ENCODE peak calls at places on chromosomes 2 and 18, in eight cellular contexts. C is anterior cingulate cortex, D is HT1080, A is NCI-H345, H is Caki2, E is GM13976, J is heart left ventricle, U is substantia nigra. N is an unnamed sample.

GRCh38 chr18:46152808-46153617 is 48.8 kb downstream of the HAUS1 start:
- DNase-seq in H (peak; percentile 86), E (no peak), A (no peak), U (no peak), D (no peak), J (no peak), C (no peak), N (peak; percentile 27)

GRCh38 chr18:21704603-21705364 is at the start of gene ABHD3:
- DNase-seq in H (peak; percentile 80), A (peak; percentile 92), E (peak; percentile 94), D (peak; percentile 83), C (peak; percentile 93), J (peak; percentile 95), U (peak; percentile 82), N (peak; percentile 83)

GRCh38 chr2:158120664-158121063 is 19.0 kb downstream of the UPP2 start:
- DNase-seq in H (no peak), A (no peak), J (no peak), C (no peak), E (no peak), U (no peak), D (no peak), N (no peak)

GRCh38 chr18:22346342-22346967 is 71.3 kb downstream of the CTAGE1 start:
- DNase-seq in C (no peak), U (no peak), H (no peak), J (peak; percentile 83), A (no peak), E (no peak), D (peak; percentile 42), N (peak; percentile 86)

GRCh38 chr18:54679318-54680149 is 88.5 kb downstream of the DYNAP start:
- DNase-seq in U (no peak), J (no peak), C (no peak), D (peak; percentile 86), E (peak; percentile 37), A (peak; percentile 0), H (peak; percentile 55), N (peak; percentile 87)

GRCh38 chr18:13253786-13254755 is 35.5 kb downstream of the LDLRAD4 start:
- DNase-seq in U (no peak), C (no peak), A (no peak), E (no peak), D (no peak), J (no peak), H (no peak), N (no peak)

GRCh38 chr2:216139884-216140283 is 30.7 kb downstream of the XRCC5 start:
- DNase-seq in D (no peak), U (no peak), J (no peak), C (no peak), H (no peak), A (no peak), E (peak; percentile 17), N (peak; percentile 60)

GRCh38 chr2:95016616-95017307 is 8.7 kb upstream of the MAL start:
- DNase-seq in J (no peak), C (no peak), A (no peak), D (no peak), U (no peak), H (no peak), E (no peak), N (no peak)

GRCh38 chr18:47050468-47050867 is 15.0 kb upstream of the ELOA2 start:
- DNase-seq in A (peak; percentile 3), J (no peak), H (no peak), C (peak; percentile 9), E (peak; percentile 45), U (no peak), D (peak; percentile 30), N (peak; percentile 44)